ENCODE peak calls at places on chromosomes 4 and X, in four cellular contexts. V is effector CD4-positive, alpha-beta T cell; E is C1 segment of cervical spinal cord; H is H54. C is an unnamed sample.
A peak's percentile ranks its signal among the peaks of the same experiment; 100 is the strongest.

GRCh38 chr4:56958111-56958517 is 19.3 kb downstream of the NOA1 start:
- DNase-seq in H (peak; percentile 9), E (no peak), V (no peak), C (no peak)

GRCh38 chr4:136810626-136811025 is 721.7 kb downstream of the PCDH18 start:
- DNase-seq in H (peak; percentile 13), E (no peak), V (no peak), C (no peak)

GRCh38 chr4:24248674-24249644 is 335.4 kb downstream of the DHX15 start:
- DNase-seq in V (no peak), H (no peak), E (no peak), C (no peak)

GRCh38 chr4:153434190-153434589 is 32.0 kb upstream of the TMEM131L start:
- DNase-seq in E (no peak), V (no peak), H (no peak), C (no peak)

GRCh38 chr4:36328130-36328529 is 46.7 kb downstream of the DTHD1 start:
- DNase-seq in V (no peak), H (no peak), E (no peak), C (no peak)

GRCh38 chr4:74400395-74400794 is 35.5 kb downstream of the EREG start:
- DNase-seq in V (no peak), H (no peak), E (no peak), C (no peak)

GRCh38 chr4:89469930-89470375 is 162.4 kb upstream of the GPRIN3 start:
- DNase-seq in V (no peak), E (no peak), H (no peak), C (peak; percentile 82)

GRCh38 chr4:15689540-15689939 is 7.9 kb downstream of the FAM200B start:
- DNase-seq in E (no peak), H (no peak), V (no peak), C (no peak)

GRCh38 chr4:78954048-78954666 is 14.9 kb upstream of the PAQR3 start:
- DNase-seq in H (no peak), E (no peak), V (no peak), C (no peak)

GRCh38 chrX:65781845-65782244 is 114.4 kb downstream of the MSN start:
- DNase-seq in V (no peak), H (no peak), E (no peak), C (no peak)

GRCh38 chr4:158250321-158250720 is 40.0 kb downstream of the TMEM144 start:
- DNase-seq in H (no peak), E (peak; percentile 31), V (no peak), C (no peak)

C was measured in T-helper 1 cell.